ENCODE peak calls at places on chromosomes 11 and 22, in four cellular contexts. J, M, R and W are unnamed samples.

GRCh38 chr22:42367980-42368378 is 64.2 kb downstream of the NFAM1 start:
- DNase-seq in J (no peak), R (no peak), M (no peak), W (no peak)

GRCh38 chr11:61691378-61692156 is 11.4 kb downstream of the DAGLA start:
- DNase-seq in M (no peak), J (no peak), R (no peak), W (no peak)

GRCh38 chr11:76073716-76074115 is 132.6 kb downstream of the WNT11 start:
- DNase-seq in J (no peak), M (no peak), R (no peak), W (no peak)

GRCh38 chr11:19703211-19703610 is 9.4 kb upstream of the NAV2 start:
- DNase-seq in R (no peak), M (no peak), J (no peak), W (no peak)

GRCh38 chr11:17713851-17714250 is 5.5 kb upstream of the MYOD1 start:
- DNase-seq in J (no peak), M (no peak), R (no peak), W (no peak)

GRCh38 chr11:10579700-10580099 is 11.2 kb upstream of the LYVE1 start:
- DNase-seq in J (no peak), R (no peak), M (no peak), W (no peak)

GRCh38 chr22:36017661-36018091 is 10.9 kb downstream of the RBFOX2 start:
- DNase-seq in J (no peak), R (no peak), M (peak; percentile 68), W (no peak)

GRCh38 chr11:13003726-13004493 is 5.2 kb upstream of the RASSF10 start:
- DNase-seq in R (no peak), M (no peak), J (no peak), W (no peak)

GRCh38 chr11:119403021-119403420 is 20.0 kb downstream of the THY1 start:
- DNase-seq in M (no peak), R (no peak), J (no peak), W (no peak)

GRCh38 chr11:114027941-114028340 is 31.6 kb upstream of the ZBTB16 start:
- DNase-seq in M (no peak), J (no peak), R (no peak), W (no peak)

GRCh38 chr11:132539590-132540368 is 992.5 kb downstream of the OPCML start:
- DNase-seq in M (no peak), R (no peak), J (no peak), W (no peak)

GRCh38 chr22:40403651-40404050 is 33.3 kb downstream of the SGSM3 start:
- DNase-seq in R (no peak), J (no peak), M (no peak), W (no peak)

GRCh38 chr11:101555366-101555765 is 28.4 kb downstream of the TRPC6 start:
- DNase-seq in J (no peak), M (no peak), R (no peak), W (no peak)

GRCh38 chr11:20363500-20364411 is at the start of gene HTATIP2:
- DNase-seq in R (peak; percentile 88), J (peak; percentile 49), M (no peak), W (peak; percentile 76)

GRCh38 chr11:6635082-6635932 is 16.1 kb upstream of the TPP1 start:
- DNase-seq in R (no peak), M (no peak), J (peak; percentile 89), W (no peak)

GRCh38 chr11:2300290-2300935 is 1.3 kb downstream of the C11orf21 start:
- DNase-seq in R (no peak), J (peak; percentile 70), M (no peak), W (no peak)

GRCh38 chr11:78030429-78031325 is 7.6 kb upstream of the KCTD14 start:
- DNase-seq in R (no peak), J (no peak), M (no peak), W (no peak)

GRCh38 chr11:94655291-94655690 is 88.1 kb downstream of the PIWIL4 start:
- DNase-seq in J (no peak), R (no peak), M (no peak), W (no peak)

GRCh38 chr22:38416621-38417251 is 38.3 kb downstream of the KCNJ4 start:
- DNase-seq in J (no peak), M (no peak), R (no peak), W (no peak)

GRCh38 chr11:21560466-21560975 is 632.4 kb upstream of the ANO5 start:
- DNase-seq in R (no peak), M (no peak), J (no peak), W (no peak)

GRCh38 chr22:45179276-45180049 is 15.7 kb downstream of the NUP50 start:
- DNase-seq in J (no peak), R (no peak), M (no peak), W (no peak)

GRCh38 chr22:47207846-47208554 is 445.6 kb downstream of the TBC1D22A start:
- DNase-seq in M (no peak), J (no peak), R (no peak), W (no peak)

GRCh38 chr22:31378123-31378522 is 21.3 kb upstream of the DRG1 start:
- DNase-seq in J (no peak), M (no peak), R (no peak), W (no peak)

GRCh38 chr22:19152942-19153883 is 3.1 kb upstream of the GSC2 start:
- DNase-seq in J (no peak), M (no peak), R (no peak), W (no peak)

GRCh38 chr22:43388420-43388851 is 23.4 kb upstream of the MPPED1 start:
- DNase-seq in J (peak; percentile 72), R (peak; percentile 80), M (no peak), W (peak; percentile 76)

GRCh38 chr11:134663506-134664313 is 251.7 kb upstream of the B3GAT1 start:
- DNase-seq in M (no peak), J (no peak), R (no peak), W (no peak)

GRCh38 chr11:93085097-93085496 is 112.7 kb downstream of the SLC36A4 start:
- DNase-seq in J (no peak), M (no peak), R (no peak), W (no peak)

GRCh38 chr11:63609536-63609935 is 4.7 kb downstream of the PLAAT3 start:
- DNase-seq in J (no peak), R (no peak), M (no peak), W (no peak)

GRCh38 chr11:61749607-61750217 is 2.7 kb upstream of the MYRF start:
- DNase-seq in R (peak; percentile 72), M (no peak), J (no peak), W (no peak)

GRCh38 chr11:96101146-96101545 is 177.2 kb upstream of the MTMR2 start:
- DNase-seq in R (no peak), J (no peak), M (no peak), W (no peak)

DNA sequence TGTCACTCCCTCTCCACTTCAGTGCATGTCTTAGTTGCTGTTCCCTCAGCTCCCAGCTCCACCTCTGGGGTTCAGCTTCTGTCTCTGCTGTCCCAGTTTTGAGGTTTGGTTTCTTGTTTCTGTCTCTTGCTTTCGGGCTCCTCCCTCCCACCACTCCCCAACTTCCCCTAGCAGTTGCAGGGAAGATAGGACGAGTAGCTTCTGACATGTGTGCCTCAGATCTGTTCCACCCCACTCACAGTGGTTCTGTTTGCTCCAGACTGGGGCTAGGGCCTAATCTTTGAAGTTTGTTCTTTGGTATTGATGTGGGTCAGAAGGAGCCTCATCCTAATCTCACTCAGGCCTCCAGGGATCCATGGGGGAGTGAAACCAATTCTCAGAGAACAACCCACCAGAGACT is 2.6 kb upstream of the RRM1 start:
- DNase-seq in R (no peak), M (no peak), J (peak; percentile 76), W (no peak)
- TF ChIP-seq SPI1 in R (no peak), M (no peak), J (no peak), W (no peak)

GRCh38 chr22:27719535-27720227 is 81.9 kb downstream of the MN1 start:
- DNase-seq in M (no peak), J (no peak), R (peak; percentile 61), W (no peak)
- TF ChIP-seq SPI1 in M (no peak), J (no peak), R (no peak), W (no peak)

GRCh38 chr11:820655-821512 is 2.2 kb downstream of the PNPLA2 start:
- DNase-seq in J (peak; percentile 75), R (no peak), M (no peak), W (no peak)
- TF ChIP-seq SPI1 in J (no peak), R (no peak), M (no peak), W (no peak)

GRCh38 chr22:29226246-29226981 is 20.7 kb downstream of the EMID1 start:
- DNase-seq in J (no peak), M (no peak), R (no peak), W (peak; percentile 9)

GRCh38 chr22:29224859-29225410 is 19.2 kb downstream of the EMID1 start:
- DNase-seq in M (no peak), J (no peak), R (no peak), W (peak; percentile 10)

GRCh38 chr22:29224121-29224858 is 18.6 kb downstream of the EMID1 start:
- DNase-seq in M (no peak), R (no peak), J (no peak), W (peak; percentile 11)

GRCh38 chr22:29219881-29220670 is 14.4 kb downstream of the EMID1 start:
- DNase-seq in R (no peak), J (no peak), M (no peak), W (peak; percentile 11)

GRCh38 chr22:29225422-29226090 is 19.9 kb downstream of the EMID1 start:
- DNase-seq in R (no peak), M (no peak), J (peak; percentile 48), W (peak; percentile 18)
- TF ChIP-seq SPI1 in R (peak; percentile 19), M (no peak), J (peak; percentile 80), W (peak; percentile 29)

GRCh38 chr11:32751381-32751780 is 43.1 kb downstream of the CCDC73 start:
- DNase-seq in M (no peak), J (no peak), R (no peak), W (no peak)
- TF ChIP-seq SPI1 in M (no peak), J (no peak), R (no peak), W (no peak)

DNA sequence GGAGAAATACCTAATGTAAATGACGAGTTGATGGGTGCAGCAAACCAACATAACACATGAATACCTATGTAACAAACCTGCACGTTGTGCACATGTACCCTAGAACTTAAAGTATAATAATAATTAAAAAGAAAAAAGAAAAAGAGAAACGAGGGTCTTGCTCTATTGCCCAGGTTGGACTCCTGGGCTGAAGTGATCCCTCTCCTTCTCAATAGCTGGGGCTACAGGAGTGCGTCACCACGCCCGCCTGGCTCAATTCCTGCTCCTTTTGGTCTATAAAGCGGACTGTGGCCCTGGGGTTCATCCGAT is 521 bp upstream of the PTS start:
- DNase-seq in R (no peak), J (no peak), M (no peak), W (no peak)
- TF ChIP-seq SPI1 in R (no peak), J (no peak), M (no peak), W (no peak)

DNA sequence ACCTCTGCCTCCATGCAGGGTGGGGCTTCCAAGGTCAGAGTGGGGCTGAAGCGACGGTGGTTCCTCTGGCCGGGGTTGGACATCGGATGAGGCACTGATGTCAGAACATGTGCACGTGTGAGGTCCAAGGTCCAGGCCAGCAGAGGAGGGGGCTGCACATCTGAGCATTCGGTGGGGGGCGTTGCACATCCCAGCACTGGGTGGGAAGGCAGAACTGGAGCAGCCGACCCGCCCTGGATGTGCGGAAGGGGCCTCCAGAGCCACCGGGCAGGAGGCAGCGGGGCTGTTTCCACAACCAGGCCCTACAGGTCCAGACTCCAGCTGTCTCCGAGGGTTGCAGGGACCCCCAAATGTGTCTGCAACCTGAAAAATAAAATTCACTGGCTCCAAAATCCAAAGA is 271.0 kb downstream of the CTTN start:
- DNase-seq in R (no peak), J (no peak), M (no peak), W (no peak)
- TF ChIP-seq SPI1 in R (no peak), J (no peak), M (no peak), W (no peak)

GRCh38 chr11:124758355-124759267 is 3.5 kb downstream of the ESAM start:
- DNase-seq in J (peak; percentile 91), M (no peak), R (peak; percentile 65), W (peak; percentile 72)
- TF ChIP-seq SPI1 in J (peak; percentile 87), M (peak; percentile 84), R (peak; percentile 84), W (peak; percentile 85)